ENCODE peak calls at places on chromosome 17, in ten cellular contexts. C is psoas muscle; P is iPS DF 6.9; E is right lobe of liver; B is cardiac muscle cell; R is bronchial epithelial cell; I is kidney; H is naive thymus-derived CD4-positive, alpha-beta T cell; A is adipocyte; N is thoracic aorta. Q is an unnamed sample. For H3K36me3, the result is how much of the 10 kb centered on the place peaks cover.

GRCh38 chr17:40306395-40306794 is 2.6 kb upstream of the RARA start:
- DNase-seq in B (no peak), E (no peak), A (no peak), H (no peak), I (no peak), N (no peak), C (no peak), R (no peak), P (no peak), Q (peak)

GRCh38 chr17:48037924-48038323 is 327 bp upstream of the COPZ2 start:
- DNase-seq in B (no peak), P (no peak), C (no peak), N (no peak), H (no peak), I (no peak), A (no peak), R (no peak), E (no peak), Q (peak)

GRCh38 chr17:67011527-67012175 is 32.7 kb upstream of the CACNG1 start:
- DNase-seq in P (no peak), A (no peak), H (no peak), C (no peak), B (no peak), N (no peak), R (no peak), E (no peak), I (no peak), Q (no peak)

GRCh38 chr17:48299760-48300159 is 130.3 kb downstream of the SKAP1 start:
- DNase-seq in A (no peak), C (no peak), I (no peak), B (no peak), E (no peak), N (no peak), P (no peak), H (no peak), R (no peak), Q (no peak)

GRCh38 chr17:19753049-19753444 is 4.9 kb upstream of the ALDH3A1 start:
- DNase-seq in B (no peak), A (peak), I (peak), R (peak), N (peak), P (no peak), C (peak), H (no peak), E (peak), Q (peak)

GRCh38 chr17:49015179-49015923 is 18.2 kb downstream of the IGF2BP1 start:
- DNase-seq in H (no peak), N (no peak), C (no peak), B (no peak), E (no peak), R (no peak), I (no peak), A (no peak), P (no peak), Q (no peak)

GRCh38 chr17:73895157-73895556 is 250.9 kb upstream of the SDK2 start:
- DNase-seq in P (no peak), N (no peak), R (no peak), A (no peak), H (no peak), I (no peak), E (no peak), B (no peak), C (no peak), Q (no peak)

GRCh38 chr17:37774508-37774907 is 29.6 kb upstream of the HNF1B start:
- DNase-seq in B (no peak), R (no peak), N (no peak), C (no peak), I (no peak), A (no peak), H (no peak), P (no peak), E (no peak), Q (no peak)

DNA sequence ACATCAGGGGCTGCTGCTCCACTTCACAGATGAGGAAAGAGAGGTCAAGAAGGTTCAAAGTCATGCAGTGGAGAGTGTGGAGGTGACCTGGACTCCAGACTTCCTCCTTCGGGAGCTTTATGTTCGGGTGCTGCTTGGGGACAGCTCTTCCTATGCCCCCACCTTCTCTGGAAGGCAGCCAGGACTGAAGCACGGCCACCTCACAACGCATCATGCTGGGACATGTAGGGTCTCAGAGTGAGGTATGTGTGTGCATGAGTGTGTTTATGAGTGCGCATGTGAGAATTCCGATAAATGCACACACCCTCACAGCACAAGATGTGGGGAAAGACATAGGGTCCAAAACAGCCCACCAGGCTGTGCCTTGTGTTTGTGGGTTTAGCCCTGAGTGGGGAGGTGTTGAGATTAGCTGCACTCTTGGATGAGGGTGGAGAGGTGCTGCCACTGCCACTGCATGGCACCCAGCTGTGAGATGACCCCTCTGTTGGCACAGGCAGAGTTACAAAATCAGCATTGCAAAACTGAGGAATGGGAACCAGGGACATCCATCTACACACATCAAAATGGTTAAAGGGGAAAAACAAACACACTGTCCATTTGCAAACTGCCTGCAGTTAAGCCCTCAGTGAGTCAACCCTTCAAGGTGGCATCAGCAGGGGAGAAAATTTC is 367.4 kb downstream of the SEC14L1 start:
- DNase-seq in A (peak), E (peak), R (peak), C (peak), H (no peak), B (no peak), P (no peak), I (no peak), N (no peak), Q (no peak)
- H3K36me3 ChIP-seq in A (under half), E (under half), R (under half), C (under half), H (under half), B (under half), P (under half), I (under half), N (under half), Q (under half)

DNA sequence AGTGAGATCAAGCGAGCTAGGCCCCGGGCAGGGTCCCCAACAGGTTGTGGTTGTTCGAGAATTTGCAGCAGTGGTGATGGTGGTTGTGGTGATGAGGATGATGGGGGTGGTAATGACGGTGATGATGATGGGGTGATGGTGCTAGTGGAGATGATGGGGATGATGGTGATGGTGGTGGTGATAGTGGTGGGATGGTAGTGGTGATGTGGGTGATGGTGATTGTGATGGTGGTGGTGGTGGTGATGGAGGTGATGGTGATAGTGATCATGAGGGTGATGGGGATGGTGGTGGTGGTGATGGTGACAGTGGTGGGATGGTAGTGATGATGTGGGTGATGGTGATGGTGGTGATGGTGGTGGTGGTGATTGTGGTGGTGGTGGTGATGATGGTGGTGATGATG is 343.3 kb downstream of the SEC14L1 start:
- DNase-seq in C (peak), B (no peak), N (no peak), A (no peak), I (no peak), E (no peak), R (no peak), H (no peak), P (no peak), Q (no peak)
- H3K36me3 ChIP-seq in C (under half), B (under half), N (under half), A (under half), I (under half), E (under half), R (under half), H (half or more), P (under half), Q (under half)

DNA sequence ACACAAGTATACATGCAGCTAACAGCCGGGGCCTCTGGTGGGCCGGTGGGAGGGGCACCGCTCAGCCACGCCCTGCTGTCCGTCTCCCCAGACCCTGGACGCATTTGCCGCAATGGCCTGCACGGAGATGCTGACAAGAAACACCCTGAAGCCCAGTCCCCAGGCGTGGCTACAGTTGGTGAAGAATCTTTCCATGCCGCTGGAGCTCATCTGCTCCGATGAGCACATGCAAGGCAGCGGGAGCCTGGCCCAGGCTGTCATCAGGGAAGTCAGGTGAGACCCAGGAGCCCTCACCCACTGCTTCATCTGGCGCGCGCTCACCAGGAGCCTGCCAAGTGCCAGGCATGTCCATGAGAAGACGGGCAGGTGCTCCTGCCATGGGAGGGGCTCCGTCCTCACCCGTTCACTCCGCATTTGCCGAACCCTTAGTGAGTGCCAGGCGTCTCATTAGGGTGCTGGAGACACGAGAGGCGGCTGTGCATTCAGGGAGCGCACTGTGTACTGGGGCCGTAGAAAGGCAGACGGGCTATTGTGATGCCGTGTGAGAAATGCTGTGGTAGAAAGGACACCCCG is 51.4 kb upstream of the ENDOV start:
- DNase-seq in C (peak), B (no peak), H (no peak), P (no peak), I (peak), E (peak), N (no peak), R (no peak), A (no peak), Q (no peak)
- H3K36me3 ChIP-seq in C (under half), B (under half), H (half or more), P (under half), I (half or more), E (half or more), N (half or more), R (under half), A (half or more), Q (under half)

GRCh38 chr17:1360975-1361374 is 39.0 kb downstream of the YWHAE start:
- DNase-seq in C (no peak), N (no peak), E (no peak), R (no peak), H (no peak), I (no peak), A (no peak), P (no peak), B (no peak), Q (no peak)
- H3K36me3 ChIP-seq in C (under half), N (under half), E (under half), R (under half), H (half or more), I (under half), A (under half), P (under half), B (under half), Q (under half)

GRCh38 chr17:81852237-81852636 is 8.1 kb downstream of the P4HB start:
- DNase-seq in H (no peak), B (no peak), C (no peak), E (no peak), A (no peak), P (no peak), I (no peak), R (no peak), N (no peak), Q (no peak)

GRCh38 chr17:81846743-81847689 is 12.2 kb upstream of the PPP1R27 start:
- DNase-seq in R (no peak), E (no peak), H (no peak), P (no peak), B (no peak), A (no peak), N (no peak), I (peak), C (no peak), Q (no peak)

GRCh38 chr17:81845881-81846742 is 11.3 kb upstream of the PPP1R27 start:
- DNase-seq in I (no peak), E (no peak), C (no peak), A (no peak), B (no peak), H (no peak), N (no peak), P (no peak), R (no peak), Q (no peak)

GRCh38 chr17:81851423-81851822 is 8.9 kb downstream of the P4HB start:
- DNase-seq in A (no peak), H (no peak), C (no peak), I (no peak), N (no peak), E (no peak), R (no peak), B (no peak), P (no peak), Q (no peak)

GRCh38 chr17:81849457-81849856 is 10.9 kb downstream of the P4HB start:
- DNase-seq in I (no peak), B (no peak), R (no peak), E (no peak), A (no peak), P (no peak), H (no peak), N (no peak), C (no peak), Q (no peak)
- H3K36me3 ChIP-seq in I (under half), B (half or more), R (half or more), E (half or more), A (half or more), P (half or more), H (half or more), N (half or more), C (under half), Q (under half)

GRCh38 chr17:78608804-78609186 is 31.6 kb upstream of the DNAH17 start:
- DNase-seq in N (no peak), P (no peak), I (peak), R (no peak), A (no peak), C (no peak), H (no peak), B (no peak), E (no peak), Q (no peak)
- H3K36me3 ChIP-seq in N (under half), P (under half), I (under half), R (under half), A (under half), C (under half), H (under half), B (under half), E (under half), Q (under half)